ENCODE peak calls at places on chromosomes 1 and 21, in seven cellular contexts. V, A, S, K, Y, N and E are unnamed samples.
A peak's percentile ranks its signal among the peaks of the same experiment; 100 is the strongest.

GRCh38 chr1:116433283-116434257 is 60.5 kb downstream of the ATP1A1 start:
- DNase-seq in N (peak; percentile 64), V (no peak), K (no peak), Y (peak; percentile 34), S (no peak), A (no peak), E (no peak)

GRCh38 chr1:171931752-171932151 is 90.5 kb downstream of the DNM3 start:
- DNase-seq in V (no peak), Y (no peak), K (no peak), A (no peak), N (no peak), S (no peak), E (no peak)

GRCh38 chr1:153932071-153932592 is 9.4 kb upstream of the GATAD2B start:
- DNase-seq in V (peak; percentile 27), A (peak; percentile 0), N (no peak), Y (no peak), K (no peak), S (no peak), E (no peak)

GRCh38 chr1:204647114-204647804 is 38.3 kb downstream of the LRRN2 start:
- DNase-seq in Y (peak; percentile 72), A (no peak), K (peak; percentile 69), N (peak; percentile 70), V (no peak), S (peak; percentile 74), E (peak; percentile 88)

GRCh38 chr1:60458111-60458510 is 384.5 kb upstream of the C1orf87 start:
- DNase-seq in S (no peak), N (no peak), V (no peak), A (no peak), K (no peak), Y (no peak), E (no peak)

GRCh38 chr1:185388346-185388745 is 71.3 kb upstream of the IVNS1ABP start:
- DNase-seq in K (no peak), S (no peak), N (no peak), V (no peak), Y (no peak), A (no peak), E (no peak)

GRCh38 chr1:10969267-10969970 is 43.0 kb upstream of the TARDBP start:
- DNase-seq in Y (no peak), K (no peak), V (no peak), S (no peak), N (peak; percentile 81), A (no peak), E (no peak)

GRCh38 chr1:153465728-153466625 is 5.5 kb upstream of the S100A7 start:
- DNase-seq in S (peak; percentile 50), A (peak; percentile 74), Y (peak; percentile 53), V (peak; percentile 88), K (peak; percentile 41), N (peak; percentile 66), E (peak; percentile 72)

GRCh38 chr1:207670997-207671396 is 26.1 kb downstream of the CR1L start:
- DNase-seq in N (no peak), A (no peak), Y (no peak), K (peak; percentile 18), S (no peak), V (no peak), E (peak; percentile 34)

GRCh38 chr1:107867422-107867821 is 97.6 kb downstream of the VAV3 start:
- DNase-seq in V (no peak), A (no peak), N (peak; percentile 56), K (no peak), S (no peak), Y (no peak), E (no peak)

GRCh38 chr21:41580758-41581554 is 73.0 kb upstream of the TMPRSS2 start:
- DNase-seq in N (peak; percentile 28), A (no peak), V (no peak), S (no peak), K (no peak), Y (no peak), E (peak; percentile 34)

GRCh38 chr1:207997486-207998268 is 86.8 kb upstream of the CD34 start:
- DNase-seq in A (peak; percentile 78), N (peak; percentile 78), K (peak; percentile 56), S (peak; percentile 88), Y (peak; percentile 85), V (no peak), E (peak; percentile 92)

GRCh38 chr1:108190686-108191416 is 9.3 kb downstream of the SLC25A24 start:
- DNase-seq in N (no peak), K (peak; percentile 70), S (no peak), V (no peak), A (no peak), Y (no peak), E (peak; percentile 34)

GRCh38 chr1:32099426-32099825 is 8.4 kb upstream of the KPNA6 start:
- DNase-seq in A (no peak), Y (no peak), S (no peak), V (no peak), N (no peak), K (no peak), E (no peak)

GRCh38 chr1:154574715-154575114 is 7.1 kb downstream of the CHRNB2 start:
- DNase-seq in S (peak; percentile 54), Y (peak; percentile 38), A (no peak), V (no peak), K (peak; percentile 31), N (peak; percentile 26), E (peak; percentile 56)

GRCh38 chr1:234897754-234898454 is 230.7 kb downstream of the TOMM20 start:
- DNase-seq in K (no peak), A (no peak), V (no peak), S (no peak), Y (no peak), N (no peak), E (no peak)

GRCh38 chr1:220189750-220190347 is 82.4 kb downstream of the RAB3GAP2 start:
- DNase-seq in Y (peak; percentile 55), K (peak; percentile 19), V (no peak), S (peak; percentile 15), A (no peak), N (peak; percentile 5), E (peak; percentile 64)
- TF ChIP-seq CTCF in Y (peak; percentile 31), K (peak; percentile 33), V (peak; percentile 17), S (peak; percentile 62), A (peak; percentile 24), N (peak; percentile 54), E (peak; percentile 66)

DNA sequence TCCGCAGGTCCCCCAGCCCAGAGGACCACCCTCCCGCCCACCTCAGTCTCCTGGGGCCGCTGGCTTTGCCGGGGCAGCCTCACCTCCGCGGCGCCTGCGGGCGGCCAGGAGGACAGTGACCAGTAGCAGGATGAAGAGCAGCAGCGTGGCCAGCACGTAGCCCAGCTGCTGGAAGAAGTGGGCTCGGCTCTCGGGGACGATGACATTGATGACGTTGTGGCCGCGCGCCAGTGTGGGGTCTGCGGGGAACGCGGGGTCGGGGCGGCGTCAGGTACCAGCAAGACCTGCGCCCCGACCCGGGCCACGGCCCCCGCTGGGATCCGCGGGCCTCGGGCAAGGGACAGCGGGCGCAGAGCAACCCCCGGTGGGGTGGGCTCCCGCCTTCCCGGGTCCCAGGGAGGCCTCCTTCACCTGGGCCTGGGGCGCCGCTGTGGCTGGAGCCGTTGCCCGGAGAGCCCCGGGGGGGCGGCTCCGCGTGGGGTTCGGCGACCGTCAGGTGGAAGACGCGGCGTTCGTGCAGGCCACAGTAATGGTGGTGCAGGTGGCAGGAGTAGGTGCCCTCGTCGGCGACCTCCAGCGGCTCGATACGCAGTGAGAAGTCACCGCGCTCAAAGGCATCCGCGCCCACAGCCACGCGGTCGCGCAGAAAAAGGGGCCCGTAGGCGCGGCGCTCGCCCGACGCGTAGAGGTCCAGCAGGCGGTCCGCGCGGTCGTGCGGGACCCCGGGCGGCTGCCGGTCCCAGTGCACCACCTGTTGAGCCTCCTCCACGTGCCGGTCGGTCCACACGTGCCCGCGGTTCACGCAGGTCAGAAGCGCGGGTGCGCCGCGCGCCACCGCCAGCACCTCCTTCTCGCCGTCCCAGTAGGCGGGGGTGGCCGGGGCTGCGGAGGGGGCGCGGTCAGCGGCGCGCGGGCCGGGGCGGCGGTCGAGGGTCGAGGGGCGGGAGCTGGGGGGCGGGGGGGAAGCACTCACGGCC is 3.8 kb downstream of the MXRA8 start:
- DNase-seq in V (no peak), K (no peak), A (no peak), N (no peak), S (no peak), Y (no peak), E (no peak)
- TF ChIP-seq CTCF in V (no peak), K (no peak), A (no peak), N (no peak), S (no peak), Y (no peak), E (no peak)

GRCh38 chr1:223833948-223834347 is 11.8 kb downstream of the TP53BP2 start:
- DNase-seq in N (no peak), V (no peak), K (no peak), A (no peak), S (no peak), Y (no peak), E (no peak)

GRCh38 chr1:223834660-223835263 is 11.0 kb downstream of the TP53BP2 start:
- DNase-seq in S (no peak), K (no peak), A (no peak), Y (peak; percentile 85), V (no peak), N (no peak), E (peak; percentile 50)

GRCh38 chr1:223832637-223832943 is 13.2 kb downstream of the TP53BP2 start:
- DNase-seq in Y (no peak), K (no peak), V (no peak), N (no peak), S (no peak), A (no peak), E (no peak)

GRCh38 chr1:223829678-223830077 is 16.1 kb downstream of the TP53BP2 start:
- DNase-seq in K (no peak), A (no peak), V (no peak), S (no peak), N (no peak), Y (no peak), E (no peak)

GRCh38 chr1:223831755-223832636 is 13.8 kb downstream of the TP53BP2 start:
- DNase-seq in K (no peak), A (no peak), S (no peak), V (no peak), N (no peak), Y (peak; percentile 67), E (peak; percentile 59)
- TF ChIP-seq CTCF in K (no peak), A (no peak), S (no peak), V (no peak), N (no peak), Y (no peak), E (peak; percentile 13)

GRCh38 chr1:182213163-182213562 is 151.7 kb upstream of the ZNF648 start:
- DNase-seq in S (no peak), Y (no peak), N (no peak), A (no peak), V (no peak), K (no peak), E (no peak)

GRCh38 chr1:182215797-182216196 is 154.3 kb upstream of the ZNF648 start:
- DNase-seq in N (no peak), Y (no peak), A (no peak), K (no peak), S (no peak), V (no peak), E (peak; percentile 28)

GRCh38 chr1:182217071-182217470 is 155.6 kb upstream of the ZNF648 start:
- DNase-seq in V (no peak), K (no peak), N (no peak), S (no peak), A (no peak), Y (no peak), E (peak; percentile 36)

DNA sequence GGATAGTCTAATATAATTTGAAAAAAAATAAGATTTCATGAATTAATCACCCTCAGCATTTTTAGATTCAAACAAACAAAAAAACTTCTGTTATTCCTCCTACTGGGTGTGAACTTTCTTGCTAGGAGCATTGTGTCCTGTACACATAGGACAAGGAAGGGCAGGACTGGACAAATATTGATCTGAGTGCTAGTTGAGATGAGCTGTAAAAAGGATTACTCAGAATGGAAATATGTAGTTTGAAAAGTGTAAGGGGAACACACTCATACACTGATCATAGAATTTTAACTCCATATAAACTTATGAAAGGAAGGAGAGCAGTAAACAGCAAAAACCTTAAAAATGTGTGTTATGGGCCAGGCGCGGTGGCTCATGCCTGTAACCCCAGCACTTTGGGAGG is 156.5 kb upstream of the ZNF648 start:
- DNase-seq in K (no peak), N (no peak), S (no peak), Y (no peak), V (no peak), A (no peak), E (peak; percentile 29)
- TF ChIP-seq CTCF in K (no peak), N (no peak), S (no peak), Y (no peak), V (no peak), A (no peak), E (no peak)